ENCODE peak calls at places on chromosomes 4 and X, in four cellular contexts. F is HL-60, D is adipocyte, R is nephron progenitor cell. O is an unnamed sample.
A peak's percentile ranks its signal among the peaks of the same experiment; 100 is the strongest.

GRCh38 chrX:16114640-16115039 is 8.7 kb upstream of the GRPR start:
- DNase-seq in F (no peak), D (peak; percentile 79), R (no peak), O (no peak)

GRCh38 chr4:1986578-1987210 is 22.1 kb downstream of the NELFA start:
- DNase-seq in F (no peak), D (no peak), R (no peak), O (no peak)

GRCh38 chrX:39409246-39409917 is 608.1 kb downstream of the MID1IP1 start:
- DNase-seq in F (no peak), D (no peak), R (no peak), O (no peak)

GRCh38 chrX:71542411-71542810 is 9.5 kb downstream of the OGT start:
- DNase-seq in F (no peak), D (peak; percentile 77), R (no peak), O (no peak)

GRCh38 chr4:170776983-170777382 is 687.2 kb upstream of the AADAT start:
- DNase-seq in F (no peak), D (no peak), R (no peak), O (no peak)

GRCh38 chr4:139501117-139501516 is 47.2 kb downstream of the RAB33B start:
- DNase-seq in F (no peak), D (peak; percentile 47), R (no peak), O (no peak)

GRCh38 chr4:151581575-151581974 is 172.6 kb downstream of the FHIP1A start:
- DNase-seq in F (no peak), D (no peak), R (no peak), O (no peak)

GRCh38 chr4:131613824-131614216 is 1535.3 kb upstream of the PCDH10 start:
- DNase-seq in F (no peak), D (peak; percentile 5), R (no peak), O (no peak)

O was measured in heart right ventricle.